ENCODE peak calls at places on chromosomes 4 and X, in six cellular contexts. C is cardiac fibroblast, F is AG10803, Q is brain microvascular endothelial cell, D is H7, L is skeletal muscle cell. W is an unnamed sample.

GRCh38 chr4:59904331-59904730 is 1295.8 kb upstream of the ADGRL3 start:
- DNase-seq in C (no peak), F (no peak), Q (no peak), D (no peak), L (no peak), W (no peak)

GRCh38 chr4:145012841-145013240 is 85.2 kb downstream of the ANAPC10 start:
- DNase-seq in C (peak), F (peak), Q (peak), D (no peak), L (peak), W (no peak)

GRCh38 chr4:8539661-8540060 is 40.5 kb upstream of the GPR78 start:
- DNase-seq in C (no peak), F (no peak), Q (no peak), D (no peak), L (no peak), W (peak)

GRCh38 chr4:183264614-183265013 is 55.5 kb downstream of the CLDN22 start:
- DNase-seq in C (peak), F (peak), Q (no peak), D (no peak), L (no peak), W (no peak)

GRCh38 chr4:118329849-118330248 is 23.0 kb downstream of the PRSS12 start:
- DNase-seq in C (no peak), F (no peak), Q (no peak), D (no peak), L (no peak), W (no peak)

GRCh38 chrX:18291006-18291545 is 63.4 kb downstream of the SCML2 start:
- DNase-seq in C (peak), F (peak), Q (peak), D (no peak), L (peak), W (no peak)

GRCh38 chrX:105190252-105190853 is 30.1 kb downstream of the TEX13A start:
- DNase-seq in C (peak), F (peak), Q (peak), D (no peak), L (no peak), W (no peak)

GRCh38 chrX:30215357-30215843 is at the start of gene MAGEB2:
- DNase-seq in C (no peak), F (no peak), Q (no peak), D (peak), L (no peak), W (no peak)

GRCh38 chr4:183201331-183201730 is 102.3 kb downstream of the WWC2 start:
- DNase-seq in C (peak), F (peak), Q (peak), D (no peak), L (peak), W (peak)

GRCh38 chr4:44447563-44448504 is 775 bp downstream of the KCTD8 start:
- DNase-seq in C (peak), F (no peak), Q (no peak), D (peak), L (no peak), W (peak)

GRCh38 chr4:72110886-72111285 is 79.1 kb downstream of the NPFFR2 start:
- DNase-seq in C (peak), F (no peak), Q (no peak), D (no peak), L (no peak), W (no peak)

GRCh38 chrX:3548743-3549441 is 164.6 kb downstream of the PRKX start:
- DNase-seq in C (peak), F (peak), Q (peak), D (no peak), L (peak), W (peak)

GRCh38 chrX:153459976-153460375 is 10.4 kb downstream of the HAUS7 start:
- DNase-seq in C (peak), F (peak), Q (peak), D (no peak), L (no peak), W (peak)

GRCh38 chrX:69025802-69026301 is 139.4 kb downstream of the PJA1 start:
- DNase-seq in C (peak), F (peak), Q (peak), D (no peak), L (peak), W (peak)

GRCh38 chr4:90419124-90419711 is 292.0 kb downstream of the CCSER1 start:
- DNase-seq in C (peak), F (peak), Q (no peak), D (peak), L (peak), W (no peak)

GRCh38 chr4:107094332-107094731 is 58.2 kb upstream of the DKK2 start:
- DNase-seq in C (peak), F (peak), Q (peak), D (peak), L (peak), W (peak)

GRCh38 chr4:112031712-112032328 is 113.4 kb upstream of the FAM241A start:
- DNase-seq in C (peak), F (peak), Q (peak), D (peak), L (peak), W (peak)

GRCh38 chrX:84155938-84156337 is 32.1 kb downstream of the RPS6KA6 start:
- DNase-seq in C (no peak), F (no peak), Q (no peak), D (no peak), L (no peak), W (no peak)

GRCh38 chrX:107454302-107454701 is 4.8 kb downstream of the FRMPD3 start:
- DNase-seq in C (peak), F (no peak), Q (no peak), D (no peak), L (no peak), W (no peak)

GRCh38 chr4:183390374-183390773 is 54.1 kb upstream of the CDKN2AIP start:
- DNase-seq in C (no peak), F (no peak), Q (no peak), D (no peak), L (no peak), W (no peak)

GRCh38 chr4:185524888-185525863 is 10.1 kb downstream of the PDLIM3 start:
- DNase-seq in C (peak), F (no peak), Q (no peak), D (no peak), L (peak), W (peak)

GRCh38 chr4:41749650-41750049 is 1.1 kb upstream of the PHOX2B start:
- DNase-seq in C (no peak), F (no peak), Q (no peak), D (peak), L (no peak), W (no peak)
- H3K4me3 ChIP-seq in C (no peak), F (no peak), Q (no peak), D (no peak), L (no peak), W (no peak)

GRCh38 chr4:11250510-11250909 is 178.2 kb downstream of the HS3ST1 start:
- DNase-seq in C (no peak), F (no peak), Q (no peak), D (no peak), L (no peak), W (no peak)
- H3K4me3 ChIP-seq in C (no peak), F (no peak), Q (no peak), D (no peak), L (no peak), W (no peak)

DNA sequence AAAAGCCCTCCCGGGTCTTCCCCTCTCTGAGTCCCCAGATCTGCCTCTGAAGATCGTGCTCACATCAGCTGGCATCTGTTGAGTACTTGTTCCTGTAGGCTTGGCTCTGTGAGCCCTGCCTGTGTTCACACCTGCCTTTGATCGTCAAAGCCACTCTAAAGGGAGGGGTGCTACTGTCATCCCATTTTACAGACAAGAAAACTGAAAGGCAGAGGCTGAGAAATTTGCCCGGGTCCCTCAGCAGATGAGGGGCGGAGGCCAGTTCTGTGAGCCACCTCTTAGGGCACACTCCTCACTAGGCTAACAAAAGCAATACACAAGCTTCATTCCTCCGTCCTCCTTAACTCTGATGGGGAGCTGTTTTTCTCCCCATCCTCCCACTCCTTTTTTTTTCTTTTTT is 655 bp downstream of the CYTL1 start:
- DNase-seq in C (no peak), F (no peak), Q (no peak), D (peak), L (no peak), W (no peak)
- H3K4me3 ChIP-seq in C (no peak), F (no peak), Q (peak), D (no peak), L (no peak), W (no peak)

GRCh38 chr4:140427919-140428471 is 547 bp upstream of the CLGN start:
- DNase-seq in C (no peak), F (peak), Q (no peak), D (no peak), L (no peak), W (no peak)
- H3K4me3 ChIP-seq in C (peak), F (peak), Q (peak), D (peak), L (peak), W (peak)

GRCh38 chr4:2367626-2368025 is 50.8 kb downstream of the ZFYVE28 start:
- DNase-seq in C (no peak), F (no peak), Q (no peak), D (no peak), L (no peak), W (peak)
- H3K4me3 ChIP-seq in C (no peak), F (no peak), Q (no peak), D (no peak), L (no peak), W (no peak)

DNA sequence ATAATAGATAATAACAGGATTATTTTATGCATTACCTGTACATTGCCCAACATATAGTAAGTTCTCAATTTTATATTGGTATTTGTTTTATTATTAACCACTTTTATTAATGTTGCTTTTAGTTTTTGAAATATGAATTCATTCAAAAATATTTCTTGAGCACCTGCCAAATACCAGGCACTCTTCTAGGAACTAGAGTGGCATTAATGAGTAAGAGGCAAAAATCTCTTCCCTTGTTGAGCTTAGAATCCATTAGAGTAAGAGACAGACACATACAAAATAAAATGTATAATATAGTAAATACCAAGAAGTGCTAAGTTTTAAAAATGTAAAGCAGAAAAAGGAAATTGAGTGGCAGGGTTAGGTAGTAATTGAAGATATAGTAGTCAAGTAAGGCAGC is 45.8 kb downstream of the TET2 start:
- DNase-seq in C (peak), F (no peak), Q (no peak), D (no peak), L (no peak), W (no peak)
- H3K4me3 ChIP-seq in C (no peak), F (no peak), Q (no peak), D (no peak), L (no peak), W (no peak)